ENCODE peak calls at places on chromosome 1, in five cellular contexts. A is Karpas-422, C is hepatocyte, L is DND-41, Y is A549. V is an unnamed sample.

GRCh38 chr1:202101182-202101581 is 21.5 kb upstream of the GPR37L1 start:
- DNase-seq in Y (peak), A (no peak), L (no peak), C (no peak), V (no peak)

GRCh38 chr1:147486876-147487656 is 54.2 kb upstream of the BCL9 start:
- DNase-seq in C (no peak), Y (no peak), A (no peak), L (no peak), V (no peak)

GRCh38 chr1:41282679-41283317 is 40.7 kb upstream of the SCMH1 start:
- DNase-seq in Y (peak), A (peak), L (peak), C (peak), V (peak)

GRCh38 chr1:116372186-116372585 is 858 bp upstream of the ATP1A1 start:
- DNase-seq in C (peak), Y (no peak), L (no peak), A (peak), V (peak)

GRCh38 chr1:235919797-235920475 is 53.2 kb upstream of the LYST start:
- DNase-seq in L (no peak), C (peak), A (no peak), Y (peak), V (no peak)

GRCh38 chr1:21104683-21105082 is 72.0 kb downstream of the EIF4G3 start:
- DNase-seq in C (no peak), A (no peak), L (no peak), Y (no peak), V (no peak)

GRCh38 chr1:161216945-161217712 is 2.0 kb downstream of the FCER1G start:
- DNase-seq in L (no peak), A (peak), Y (no peak), C (no peak), V (peak)

GRCh38 chr1:904271-904950 is 19.3 kb upstream of the SAMD11 start:
- DNase-seq in C (peak), A (peak), Y (peak), L (peak), V (peak)

GRCh38 chr1:161738627-161739287 is 10.8 kb upstream of the DUSP12 start:
- DNase-seq in C (peak), L (peak), Y (peak), A (peak), V (peak)

GRCh38 chr1:59769412-59770095 is 45.2 kb upstream of the HOOK1 start:
- DNase-seq in C (no peak), Y (no peak), A (no peak), L (no peak), V (no peak)

DNA sequence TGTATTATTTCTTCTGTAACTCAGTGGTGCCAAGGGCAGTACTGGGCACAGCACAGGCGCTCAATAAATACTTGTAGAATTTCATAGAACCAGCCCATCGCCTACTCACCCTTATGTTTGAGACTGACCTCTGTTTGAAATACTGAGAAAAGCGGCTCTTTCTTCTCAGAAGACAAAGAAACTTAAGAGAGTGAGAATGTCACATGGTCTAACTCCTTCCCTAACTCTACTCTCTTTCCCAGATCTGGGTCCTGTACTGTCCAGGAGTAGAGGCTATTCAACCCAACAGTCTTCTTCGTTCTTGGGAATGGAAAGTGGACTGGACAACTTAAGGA is 4.2 kb downstream of the IGSF8 start:
- DNase-seq in Y (no peak), L (no peak), A (no peak), C (no peak), V (no peak)
- H3K4me2 ChIP-seq in Y (no peak), L (no peak), A (no peak), C (no peak), V (no peak)

GRCh38 chr1:58596631-58597052 is 19.6 kb upstream of the TACSTD2 start:
- DNase-seq in A (no peak), Y (no peak), C (no peak), L (no peak), V (no peak)
- H3K4me2 ChIP-seq in A (no peak), Y (no peak), C (no peak), L (no peak), V (no peak)

GRCh38 chr1:19866758-19867157 is 15.4 kb upstream of the OTUD3 start:
- DNase-seq in L (no peak), A (no peak), C (no peak), Y (no peak), V (no peak)
- H3K4me2 ChIP-seq in L (no peak), A (no peak), C (no peak), Y (no peak), V (no peak)

GRCh38 chr1:10635385-10635896 is 160.7 kb downstream of the PEX14 start:
- DNase-seq in C (no peak), L (no peak), A (no peak), Y (no peak), V (no peak)
- H3K4me2 ChIP-seq in C (no peak), L (no peak), A (no peak), Y (no peak), V (no peak)

DNA sequence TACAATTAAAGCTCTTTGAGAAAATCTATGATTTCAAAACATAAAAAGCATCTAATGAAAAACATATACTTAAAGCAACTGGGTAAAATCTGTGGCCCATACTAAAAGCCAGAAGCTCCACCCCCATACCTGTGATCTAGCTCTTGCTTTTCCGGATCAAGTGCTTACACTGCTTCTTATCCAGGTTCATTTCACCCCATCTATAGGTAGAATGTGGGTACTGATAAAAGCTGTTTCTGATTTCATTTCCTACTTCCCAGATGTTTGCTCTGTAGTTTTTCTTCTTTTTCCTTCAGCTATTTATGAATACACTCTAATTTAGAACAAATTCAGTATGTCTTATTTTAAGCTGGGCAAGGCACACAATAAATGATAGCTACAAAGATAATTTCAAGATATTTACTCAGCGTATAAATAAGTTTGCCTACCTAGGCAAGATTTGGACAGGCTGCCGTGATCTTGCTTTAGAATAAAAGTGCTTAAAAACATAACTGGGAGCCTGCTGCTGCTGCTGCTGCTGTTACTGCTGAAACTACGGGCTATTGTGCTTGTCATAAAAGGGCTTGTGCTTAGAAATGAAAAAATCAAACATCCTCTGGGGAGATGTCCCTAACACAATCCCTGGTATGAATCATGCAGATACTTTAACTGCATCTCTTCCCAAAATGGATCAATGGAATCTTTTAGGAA is 2.1 kb downstream of the SIPA1L2 start:
- DNase-seq in Y (peak), A (peak), C (peak), L (no peak), V (peak)
- H3K4me2 ChIP-seq in Y (peak), A (no peak), C (peak), L (peak), V (peak)

DNA sequence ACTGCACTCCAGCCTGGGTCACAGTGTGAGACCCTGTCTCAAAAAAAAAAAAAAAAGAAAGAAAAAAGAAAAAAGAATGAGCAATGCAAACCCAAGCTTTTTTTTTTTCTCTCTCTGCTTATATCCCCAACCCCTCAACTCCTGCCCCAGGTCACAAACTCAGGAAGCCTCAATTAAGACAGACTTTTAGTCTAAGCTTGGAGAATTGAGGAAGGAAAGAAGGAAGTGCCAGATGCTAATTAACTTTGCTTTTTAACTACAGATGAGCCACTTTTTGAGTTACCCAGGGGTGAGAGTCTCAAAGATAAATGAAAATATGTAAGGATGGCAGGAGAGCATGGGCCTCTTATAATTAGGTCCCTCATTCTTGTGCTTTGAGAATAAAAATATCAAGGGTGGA is 33.3 kb downstream of the PIK3CD start:
- DNase-seq in C (no peak), L (no peak), Y (no peak), A (no peak), V (no peak)
- H3K4me2 ChIP-seq in C (no peak), L (no peak), Y (no peak), A (peak), V (no peak)

GRCh38 chr1:245576323-245576722 is 421.5 kb downstream of the KIF26B start:
- DNase-seq in C (no peak), L (no peak), Y (no peak), A (no peak), V (no peak)
- H3K4me2 ChIP-seq in C (no peak), L (no peak), Y (no peak), A (no peak), V (no peak)

GRCh38 chr1:62040973-62041372 is 153.7 kb upstream of the L1TD1 start:
- DNase-seq in L (no peak), C (no peak), A (no peak), Y (no peak), V (no peak)
- H3K4me2 ChIP-seq in L (no peak), C (no peak), A (no peak), Y (no peak), V (no peak)

V was measured in OCI-LY7.